ENCODE peak calls at places on chromosome 20, in six cellular contexts. H is A172; G is SK-MEL-5; S is WTC11; U is GM12865; W is activated T-helper 2 cell treated with anti-CD3 and anti-CD28 coated beads, Interferon-gamma antibody, Interleukin-2, Interleukin-4, amounts not matched to agents 10 μg/mL and 5 μg/mL and 100 μg/mL, durations not matched to agents 14 hours and 24 hours and 36 hours. P is an unnamed sample.

GRCh38 chr20:47552996-47553395 is 51.3 kb downstream of the NCOA3 start:
- DNase-seq in H (no peak), G (no peak), S (no peak), U (no peak), W (no peak), P (no peak)

GRCh38 chr20:32359633-32360332 is 1.7 kb downstream of the ASXL1 start:
- DNase-seq in H (no peak), G (no peak), S (no peak), U (peak), W (no peak), P (peak)

GRCh38 chr20:43941476-43942212 is 27.0 kb downstream of the TOX2 start:
- DNase-seq in H (no peak), G (no peak), S (no peak), U (peak), W (no peak), P (peak)

GRCh38 chr20:56245761-56246160 is 2.8 kb upstream of the MC3R start:
- DNase-seq in H (no peak), G (peak), S (no peak), U (no peak), W (no peak), P (peak)

GRCh38 chr20:20037960-20038359 is 14.3 kb downstream of the CRNKL1 start:
- DNase-seq in H (peak), G (no peak), S (no peak), U (no peak), W (no peak), P (no peak)

GRCh38 chr20:38730989-38731737 is 6.9 kb downstream of the SLC32A1 start:
- DNase-seq in H (peak), G (peak), S (peak), U (peak), W (peak), P (peak)

GRCh38 chr20:62550087-62550565 is 74.3 kb upstream of the GATA5 start:
- DNase-seq in H (no peak), G (no peak), S (no peak), U (no peak), W (no peak), P (no peak)

GRCh38 chr20:58398254-58398653 is 9.2 kb downstream of the VAPB start:
- DNase-seq in H (no peak), G (no peak), S (no peak), U (no peak), W (no peak), P (no peak)

GRCh38 chr20:12411246-12411940 is 493.7 kb downstream of the BTBD3 start:
- DNase-seq in H (no peak), G (no peak), S (no peak), U (no peak), W (no peak), P (no peak)

GRCh38 chr20:57252559-57253162 is 13.8 kb downstream of the BMP7 start:
- DNase-seq in H (no peak), G (no peak), S (no peak), U (no peak), W (no peak), P (no peak)

GRCh38 chr20:309306-309840 is 12.0 kb downstream of the ZCCHC3 start:
- DNase-seq in H (no peak), G (peak), S (no peak), U (no peak), W (no peak), P (no peak)

GRCh38 chr20:3731944-3732326 is 550 bp upstream of the HSPA12B start:
- DNase-seq in H (no peak), G (no peak), S (no peak), U (no peak), W (no peak), P (no peak)

GRCh38 chr20:32482251-32483220 is 102.6 kb downstream of the NOL4L start:
- DNase-seq in H (no peak), G (no peak), S (peak), U (no peak), W (no peak), P (peak)

GRCh38 chr20:35312348-35312747 is 20.1 kb upstream of the FAM83C start:
- DNase-seq in H (peak), G (no peak), S (no peak), U (no peak), W (no peak), P (peak)

GRCh38 chr20:3808141-3808479 is 12.0 kb downstream of the CDC25B start:
- DNase-seq in H (peak), G (peak), S (no peak), U (no peak), W (no peak), P (peak)

GRCh38 chr20:38985603-38986170 is 23.5 kb downstream of the DHX35 start:
- DNase-seq in H (peak), G (no peak), S (no peak), U (peak), W (no peak), P (peak)